ENCODE peak calls at places on chromosomes 7 and 10, in eight cellular contexts. D, W, P, V, A, O, Z and M are unnamed samples.

GRCh38 chr10:27153855-27154198 is 357 bp downstream of the YME1L1 start:
- DNase-seq in D (peak; percentile 28), W (no peak), P (no peak), V (peak; percentile 47), A (peak; percentile 5), O (no peak), Z (no peak), M (no peak)

GRCh38 chr10:43297534-43297933 is 30.7 kb upstream of the RASGEF1A start:
- DNase-seq in D (no peak), W (no peak), P (no peak), V (no peak), A (no peak), O (no peak), Z (no peak), M (no peak)

GRCh38 chr7:36512607-36513006 is 122.9 kb downstream of the ANLN start:
- DNase-seq in D (no peak), W (no peak), P (peak; percentile 30), V (no peak), A (no peak), O (no peak), Z (no peak), M (no peak)

GRCh38 chr7:31307941-31308340 is 32.6 kb downstream of the NEUROD6 start:
- DNase-seq in D (no peak), W (no peak), P (no peak), V (no peak), A (no peak), O (no peak), Z (no peak), M (no peak)

GRCh38 chr7:70356975-70357374 is 758.7 kb downstream of the AUTS2 start:
- DNase-seq in D (no peak), W (no peak), P (no peak), V (no peak), A (no peak), O (no peak), Z (no peak), M (no peak)

GRCh38 chr10:108601856-108602255 is 1321.5 kb downstream of the XPNPEP1 start:
- DNase-seq in D (no peak), W (no peak), P (no peak), V (no peak), A (no peak), O (no peak), Z (no peak), M (no peak)

GRCh38 chr10:86036544-86036831 is 330.1 kb downstream of the GRID1 start:
- DNase-seq in D (no peak), W (no peak), P (no peak), V (no peak), A (no peak), O (no peak), Z (no peak), M (no peak)

GRCh38 chr7:129376076-129376777 is 58.0 kb upstream of the STRIP2 start:
- DNase-seq in D (peak; percentile 65), W (peak; percentile 69), P (peak; percentile 71), V (peak; percentile 57), A (no peak), O (peak; percentile 48), Z (peak; percentile 10), M (no peak)

DNA sequence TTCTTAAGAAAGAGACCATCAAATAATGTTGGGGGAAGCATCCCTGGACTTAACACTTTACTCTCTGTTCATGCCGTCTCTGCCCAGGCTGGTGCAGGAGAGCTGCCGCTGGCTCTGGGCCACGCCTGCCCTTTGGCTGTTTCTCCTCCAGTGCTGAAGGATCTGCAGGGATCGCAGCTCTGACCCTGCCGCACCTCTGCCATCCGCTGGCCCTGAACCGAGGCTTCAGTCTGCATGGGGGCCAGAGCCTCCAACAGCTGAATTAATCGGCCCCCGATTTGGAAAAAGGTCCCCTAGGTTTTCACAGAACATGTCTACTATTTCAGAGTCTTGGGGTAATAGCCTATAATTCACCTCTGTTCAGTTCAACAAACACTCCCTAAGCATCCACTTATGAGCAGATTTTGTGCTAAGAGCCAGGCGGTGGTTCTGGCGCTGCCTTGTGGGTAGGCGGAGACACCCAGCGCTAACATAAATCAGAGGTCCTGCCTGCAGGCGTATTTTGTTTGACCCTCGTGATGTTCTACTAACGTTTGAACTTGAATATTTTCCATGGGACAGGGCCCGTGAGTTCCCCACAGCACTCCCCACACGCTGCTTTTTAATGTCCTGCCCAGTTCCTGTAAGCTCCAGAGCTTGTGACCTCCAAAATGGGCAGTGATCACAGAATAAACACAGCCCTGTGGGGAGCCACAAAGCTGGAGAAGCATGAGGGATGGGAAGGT is 99.0 kb downstream of the DYNC2I1 start:
- DNase-seq in D (no peak), W (no peak), P (no peak), V (no peak), A (no peak), O (no peak), Z (no peak), M (no peak)
- H3K27ac ChIP-seq in D (no peak overlapping the region), W (no peak overlapping the region), P (no peak overlapping the region), V (no peak overlapping the region), A (no peak overlapping the region), O (no peak overlapping the region), Z (no peak overlapping the region), M (no peak overlapping the region)

DNA sequence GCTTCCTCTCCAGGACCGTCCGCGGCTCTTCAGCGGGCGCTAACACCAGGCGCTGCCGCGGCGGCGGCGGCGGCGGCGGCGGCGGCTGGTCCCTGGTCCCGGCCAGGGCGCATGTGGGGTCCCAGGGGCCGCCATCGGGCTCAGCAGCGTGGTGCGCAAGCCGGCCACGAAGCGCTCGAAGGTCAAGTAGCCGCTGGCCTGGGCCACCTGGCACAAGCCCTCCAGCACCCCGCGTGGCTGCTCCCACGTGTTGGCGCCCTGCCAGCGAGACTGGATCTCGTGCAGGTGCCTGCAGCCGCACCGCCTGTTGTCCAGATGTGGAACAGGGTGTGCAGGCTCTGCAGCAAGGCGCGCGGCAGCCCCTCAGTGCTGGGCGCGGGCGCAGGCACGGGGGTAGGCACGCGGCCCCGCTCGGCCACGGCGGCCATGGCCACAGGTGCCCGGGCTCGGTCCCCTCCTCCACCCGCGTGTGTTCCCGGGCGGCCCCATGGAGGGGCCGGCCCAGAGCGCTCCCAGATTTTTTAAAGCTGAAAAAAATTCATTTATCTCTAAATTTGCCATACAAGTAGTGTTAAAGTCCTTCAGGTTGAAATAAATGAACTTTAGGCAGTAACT is 884.2 kb upstream of the ZNF722 start:
- DNase-seq in D (no peak), W (no peak), P (no peak), V (no peak), A (no peak), O (no peak), Z (no peak), M (peak; percentile 56)
- H3K9me3 ChIP-seq in D (peaks cover 22% of the 10 kb centered on the region), W (peaks cover 6% of the 10 kb centered on the region), P (peaks cover 9% of the 10 kb centered on the region), V (peaks cover 59% of the 10 kb centered on the region), A (peaks cover 13% of the 10 kb centered on the region), O (no peaks in the 10 kb centered on the region), Z (peaks cover 3% of the 10 kb centered on the region), M (no peaks in the 10 kb centered on the region)

GRCh38 chr7:572013-572667 is 52.5 kb upstream of the PDGFA start:
- DNase-seq in D (no peak), W (no peak), P (no peak), V (no peak), A (no peak), O (no peak), Z (no peak), M (peak; percentile 21)

GRCh38 chr7:572668-573495 is 53.2 kb upstream of the PDGFA start:
- DNase-seq in D (no peak), W (no peak), P (no peak), V (peak; percentile 39), A (no peak), O (no peak), Z (no peak), M (no peak)

GRCh38 chr7:574661-575395 is 55.2 kb upstream of the PDGFA start:
- DNase-seq in D (no peak), W (no peak), P (no peak), V (no peak), A (no peak), O (no peak), Z (no peak), M (no peak)

GRCh38 chr7:575425-576366 is 56.0 kb upstream of the PDGFA start:
- DNase-seq in D (no peak), W (no peak), P (no peak), V (no peak), A (no peak), O (no peak), Z (no peak), M (no peak)

DNA sequence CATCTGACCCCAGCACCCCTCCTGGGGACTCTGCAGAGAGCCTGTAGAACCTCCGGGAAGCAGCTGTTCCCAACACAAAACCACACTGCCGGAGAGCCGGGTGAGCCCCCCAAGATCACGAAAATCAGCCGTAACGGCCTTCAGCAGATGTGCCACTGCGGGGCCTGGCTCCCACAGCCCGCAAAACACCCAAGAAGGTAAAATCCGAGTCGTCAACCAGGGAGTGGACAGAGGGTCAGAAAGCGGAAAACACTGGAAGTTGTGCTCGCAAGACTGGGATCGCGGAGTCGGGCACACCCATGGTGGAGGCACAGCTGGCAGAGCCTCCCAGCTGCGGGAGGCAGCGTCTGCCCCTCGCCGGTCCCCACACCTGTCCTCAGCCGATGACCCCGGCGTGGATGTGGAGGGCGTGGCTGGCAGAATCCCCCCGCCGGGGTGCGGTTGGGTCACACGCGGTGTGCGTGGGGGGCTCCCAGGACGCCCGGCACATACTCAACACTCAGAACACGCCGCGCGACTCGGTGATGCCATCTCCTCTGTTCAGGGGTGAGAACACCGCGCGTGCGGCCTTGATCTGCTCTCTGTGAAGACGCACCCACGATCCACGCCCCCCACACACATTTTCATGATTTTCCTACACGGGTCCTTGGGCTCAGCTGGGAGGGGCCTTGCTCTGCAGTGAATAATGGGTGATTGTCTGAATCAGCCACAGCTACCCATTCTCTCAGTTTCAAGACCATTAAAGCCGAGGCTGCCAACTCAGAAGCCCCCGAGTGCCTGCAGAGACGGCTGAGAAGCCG is 54.0 kb upstream of the PDGFA start:
- DNase-seq in D (no peak), W (no peak), P (no peak), V (no peak), A (no peak), O (no peak), Z (no peak), M (peak; percentile 60)
- H3K4me3 ChIP-seq in D (no peak overlapping the region), W (no peak overlapping the region), P (no peak overlapping the region), V (no peak overlapping the region), A (no peak overlapping the region), O (no peak overlapping the region), Z (no peak overlapping the region), M (no peak overlapping the region)

GRCh38 chr10:103804866-103805265 is 50.5 kb downstream of the SH3PXD2A start:
- DNase-seq in D (no peak), W (no peak), P (no peak), V (peak; percentile 96), A (peak; percentile 86), O (no peak), Z (no peak), M (no peak)

GRCh38 chr10:103807996-103808395 is 47.4 kb downstream of the SH3PXD2A start:
- DNase-seq in D (no peak), W (no peak), P (no peak), V (no peak), A (no peak), O (no peak), Z (no peak), M (no peak)

GRCh38 chr10:103806376-103807320 is 48.7 kb downstream of the SH3PXD2A start:
- DNase-seq in D (no peak), W (no peak), P (no peak), V (no peak), A (no peak), O (no peak), Z (peak; percentile 59), M (peak; percentile 70)

GRCh38 chr10:103803941-103804340 is 51.4 kb downstream of the SH3PXD2A start:
- DNase-seq in D (no peak), W (peak; percentile 56), P (no peak), V (no peak), A (no peak), O (no peak), Z (no peak), M (no peak)

DNA sequence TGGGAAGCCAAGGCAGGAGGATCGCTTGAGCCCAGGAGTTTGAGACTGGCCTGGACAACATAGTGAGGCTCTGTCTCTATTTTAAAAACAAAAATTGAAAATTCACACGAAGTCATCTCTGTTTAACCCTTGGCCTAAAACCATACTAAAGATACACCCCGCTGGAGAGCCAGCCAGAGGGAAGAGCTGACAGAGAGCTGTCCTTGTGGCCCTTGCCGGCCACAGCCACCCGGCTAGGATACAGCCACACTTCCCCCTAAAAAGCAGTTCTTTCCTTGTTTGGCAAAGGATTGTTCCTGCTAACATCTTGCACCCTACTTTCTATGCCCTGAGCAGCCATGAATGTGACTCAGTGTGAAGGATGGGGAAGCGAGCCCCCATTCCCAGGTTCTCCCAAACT is 49.6 kb downstream of the SH3PXD2A start:
- DNase-seq in D (no peak), W (no peak), P (no peak), V (no peak), A (no peak), O (no peak), Z (no peak), M (no peak)
- H3K27ac ChIP-seq in D (no peak overlapping the region), W (no peak overlapping the region), P (no peak overlapping the region), V (no peak overlapping the region), A (no peak overlapping the region), O (no peak overlapping the region), Z (peak overlapping the region; percentile 25), M (no peak overlapping the region)